ENCODE peak calls at places on chromosome 9, in nine cellular contexts. One of them, this sample, is unnamed. For H3K9me3, the result is how much of the 10 kb centered on the place peaks cover.

GRCh38 chr9:122058707-122059106 is 34.4 kb downstream of the TTLL11 start:
- DNase-seq in AG04450: no peak
- DNase-seq in kidney: no peak
- DNase-seq in IMR-90: no peak
- DNase-seq in A549: no peak
- DNase-seq in heart left ventricle: no peak
- DNase-seq in psoas muscle: no peak
- DNase-seq in Caco-2: no peak
- DNase-seq in GM23248: no peak
- DNase-seq in this sample: no peak

GRCh38 chr9:115758441-115758840 is 395.1 kb upstream of the PAPPA start:
- DNase-seq in kidney: no peak
- DNase-seq in GM23248: no peak
- DNase-seq in Caco-2: no peak
- DNase-seq in IMR-90: no peak
- DNase-seq in A549: no peak
- DNase-seq in heart left ventricle: no peak
- DNase-seq in psoas muscle: no peak
- DNase-seq in AG04450: no peak
- DNase-seq in this sample: no peak

GRCh38 chr9:89366711-89367110 is 48.4 kb downstream of the SECISBP2 start:
- DNase-seq in A549: no peak
- DNase-seq in Caco-2: no peak
- DNase-seq in GM23248: peak
- DNase-seq in psoas muscle: no peak
- DNase-seq in kidney: no peak
- DNase-seq in AG04450: no peak
- DNase-seq in heart left ventricle: no peak
- DNase-seq in IMR-90: no peak
- DNase-seq in this sample: no peak

GRCh38 chr9:124271660-124272059 is 13.9 kb downstream of the NEK6 start:
- DNase-seq in AG04450: no peak
- DNase-seq in Caco-2: no peak
- DNase-seq in A549: no peak
- DNase-seq in GM23248: no peak
- DNase-seq in kidney: no peak
- DNase-seq in IMR-90: no peak
- DNase-seq in heart left ventricle: no peak
- DNase-seq in psoas muscle: no peak
- DNase-seq in this sample: no peak

GRCh38 chr9:125536184-125537152 is 170.5 kb downstream of the MAPKAP1 start:
- DNase-seq in psoas muscle: no peak
- DNase-seq in AG04450: no peak
- DNase-seq in A549: no peak
- DNase-seq in heart left ventricle: no peak
- DNase-seq in IMR-90: no peak
- DNase-seq in GM23248: peak
- DNase-seq in kidney: no peak
- DNase-seq in Caco-2: no peak
- DNase-seq in this sample: no peak

GRCh38 chr9:81619353-81620008 is 69.9 kb downstream of the TLE1 start:
- DNase-seq in psoas muscle: no peak
- DNase-seq in heart left ventricle: no peak
- DNase-seq in A549: no peak
- DNase-seq in GM23248: peak
- DNase-seq in Caco-2: no peak
- DNase-seq in kidney: no peak
- DNase-seq in AG04450: peak
- DNase-seq in IMR-90: peak
- DNase-seq in this sample: no peak

GRCh38 chr9:115930472-115930871 is 223.1 kb upstream of the PAPPA start:
- DNase-seq in A549: no peak
- DNase-seq in Caco-2: no peak
- DNase-seq in heart left ventricle: no peak
- DNase-seq in GM23248: no peak
- DNase-seq in AG04450: no peak
- DNase-seq in psoas muscle: no peak
- DNase-seq in kidney: no peak
- DNase-seq in IMR-90: peak
- DNase-seq in this sample: no peak

GRCh38 chr9:34125681-34126206 is 754 bp downstream of the DCAF12 start:
- DNase-seq in psoas muscle: no peak
- DNase-seq in AG04450: no peak
- DNase-seq in kidney: no peak
- DNase-seq in heart left ventricle: no peak
- DNase-seq in IMR-90: peak
- DNase-seq in A549: peak
- DNase-seq in Caco-2: peak
- DNase-seq in GM23248: peak
- DNase-seq in this sample: no peak

GRCh38 chr9:22158275-22158674 is 149.2 kb upstream of the CDKN2B start:
- DNase-seq in A549: peak
- DNase-seq in psoas muscle: no peak
- DNase-seq in IMR-90: peak
- DNase-seq in Caco-2: no peak
- DNase-seq in kidney: no peak
- DNase-seq in AG04450: no peak
- DNase-seq in heart left ventricle: no peak
- DNase-seq in GM23248: no peak
- DNase-seq in this sample: no peak

GRCh38 chr9:135251331-135251761 is 163.9 kb downstream of the OLFM1 start:
- DNase-seq in AG04450: no peak
- DNase-seq in Caco-2: no peak
- DNase-seq in psoas muscle: peak
- DNase-seq in kidney: peak
- DNase-seq in IMR-90: no peak
- DNase-seq in GM23248: no peak
- DNase-seq in heart left ventricle: peak
- DNase-seq in A549: no peak
- DNase-seq in this sample: no peak

GRCh38 chr9:15612962-15613361 is 60.1 kb downstream of the CCDC171 start:
- DNase-seq in A549: no peak
- DNase-seq in GM23248: no peak
- DNase-seq in Caco-2: no peak
- DNase-seq in IMR-90: no peak
- DNase-seq in kidney: no peak
- DNase-seq in AG04450: no peak
- DNase-seq in psoas muscle: no peak
- DNase-seq in heart left ventricle: no peak
- DNase-seq in this sample: no peak

GRCh38 chr9:75167281-75167680 is 79.0 kb downstream of the OSTF1 start:
- DNase-seq in IMR-90: no peak
- DNase-seq in GM23248: no peak
- DNase-seq in A549: no peak
- DNase-seq in heart left ventricle: no peak
- DNase-seq in kidney: no peak
- DNase-seq in AG04450: no peak
- DNase-seq in psoas muscle: no peak
- DNase-seq in Caco-2: no peak
- DNase-seq in this sample: no peak

GRCh38 chr9:108743901-108744371 is 111.8 kb downstream of the ACTL7B start:
- DNase-seq in IMR-90: no peak
- DNase-seq in kidney: no peak
- DNase-seq in A549: peak
- DNase-seq in Caco-2: peak
- DNase-seq in heart left ventricle: no peak
- DNase-seq in AG04450: no peak
- DNase-seq in GM23248: peak
- DNase-seq in psoas muscle: no peak
- DNase-seq in this sample: no peak

GRCh38 chr9:33170464-33171156 is 3.5 kb upstream of the B4GALT1 start:
- DNase-seq in Caco-2: peak
- DNase-seq in heart left ventricle: peak
- DNase-seq in AG04450: no peak
- DNase-seq in GM23248: peak
- DNase-seq in A549: peak
- DNase-seq in psoas muscle: peak
- DNase-seq in kidney: peak
- DNase-seq in IMR-90: no peak
- DNase-seq in this sample: peak

GRCh38 chr9:117772960-117773359 is 68.8 kb downstream of the TLR4 start:
- DNase-seq in AG04450: no peak
- DNase-seq in A549: no peak
- DNase-seq in IMR-90: no peak
- DNase-seq in GM23248: peak
- DNase-seq in psoas muscle: peak
- DNase-seq in heart left ventricle: no peak
- DNase-seq in Caco-2: no peak
- DNase-seq in kidney: no peak
- DNase-seq in this sample: no peak

GRCh38 chr9:134909511-134910105 is 8.1 kb downstream of the FCN1 start:
- DNase-seq in AG04450: no peak
- DNase-seq in kidney: no peak
- DNase-seq in psoas muscle: no peak
- DNase-seq in A549: no peak
- DNase-seq in heart left ventricle: no peak
- DNase-seq in Caco-2: no peak
- DNase-seq in GM23248: no peak
- DNase-seq in IMR-90: no peak
- DNase-seq in this sample: peak

GRCh38 chr9:10268500-10269485 is 344.0 kb downstream of the PTPRD start:
- DNase-seq in heart left ventricle: no peak
- DNase-seq in IMR-90: peak
- DNase-seq in GM23248: peak
- DNase-seq in psoas muscle: no peak
- DNase-seq in Caco-2: peak
- DNase-seq in AG04450: no peak
- DNase-seq in kidney: no peak
- DNase-seq in A549: peak
- DNase-seq in this sample: peak

GRCh38 chr9:33628865-33629410 is 104.9 kb downstream of the ANKRD18B start:
- DNase-seq in AG04450: no peak
- DNase-seq in GM23248: no peak
- DNase-seq in IMR-90: no peak
- DNase-seq in heart left ventricle: no peak
- DNase-seq in Caco-2: no peak
- DNase-seq in psoas muscle: no peak
- DNase-seq in kidney: no peak
- DNase-seq in A549: no peak
- DNase-seq in this sample: no peak

GRCh38 chr9:13386324-13386723 is 106.8 kb upstream of the MPDZ start:
- DNase-seq in kidney: no peak
- DNase-seq in AG04450: no peak
- DNase-seq in heart left ventricle: no peak
- DNase-seq in IMR-90: no peak
- DNase-seq in psoas muscle: no peak
- DNase-seq in A549: no peak
- DNase-seq in GM23248: no peak
- DNase-seq in Caco-2: no peak
- DNase-seq in this sample: no peak
- H3K9me3 ChIP-seq in kidney: under half
- H3K9me3 ChIP-seq in AG04450: under half
- H3K9me3 ChIP-seq in heart left ventricle: under half
- H3K9me3 ChIP-seq in IMR-90: under half
- H3K9me3 ChIP-seq in psoas muscle: under half
- H3K9me3 ChIP-seq in A549: under half
- H3K9me3 ChIP-seq in GM23248: under half
- H3K9me3 ChIP-seq in Caco-2: under half
- H3K9me3 ChIP-seq in this sample: under half

DNA sequence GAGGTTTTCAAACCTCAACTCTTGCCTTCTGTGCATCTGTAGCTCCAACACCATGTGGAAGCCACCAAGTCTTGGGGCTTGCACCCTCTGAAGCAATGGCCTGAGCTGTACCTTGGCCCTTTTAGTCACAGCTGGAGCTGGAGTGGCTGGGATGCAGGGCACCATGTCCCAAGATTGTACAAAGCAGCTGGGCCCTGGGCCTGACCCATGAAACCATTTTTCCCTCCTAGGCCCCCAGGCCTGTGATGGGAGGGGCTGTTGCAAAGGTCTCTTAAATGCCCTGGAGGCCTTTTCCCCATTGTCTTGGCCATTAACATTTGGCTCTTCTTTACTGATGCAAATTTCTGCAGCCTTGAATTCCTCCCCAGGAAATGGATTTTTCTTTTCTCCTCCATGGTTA is 11.8 kb upstream of the ENTREP1 start:
- DNase-seq in GM23248: no peak
- DNase-seq in AG04450: no peak
- DNase-seq in Caco-2: no peak
- DNase-seq in IMR-90: no peak
- DNase-seq in psoas muscle: no peak
- DNase-seq in kidney: no peak
- DNase-seq in A549: no peak
- DNase-seq in heart left ventricle: no peak
- DNase-seq in this sample: no peak
- H3K9me3 ChIP-seq in GM23248: under half
- H3K9me3 ChIP-seq in AG04450: under half
- H3K9me3 ChIP-seq in Caco-2: under half
- H3K9me3 ChIP-seq in IMR-90: under half
- H3K9me3 ChIP-seq in psoas muscle: under half
- H3K9me3 ChIP-seq in kidney: under half
- H3K9me3 ChIP-seq in A549: under half
- H3K9me3 ChIP-seq in heart left ventricle: under half
- H3K9me3 ChIP-seq in this sample: under half

GRCh38 chr9:2311920-2312319 is 296.8 kb downstream of the SMARCA2 start:
- DNase-seq in A549: no peak
- DNase-seq in GM23248: no peak
- DNase-seq in heart left ventricle: no peak
- DNase-seq in IMR-90: no peak
- DNase-seq in kidney: no peak
- DNase-seq in Caco-2: no peak
- DNase-seq in AG04450: no peak
- DNase-seq in psoas muscle: no peak
- DNase-seq in this sample: no peak
- H3K9me3 ChIP-seq in A549: under half
- H3K9me3 ChIP-seq in GM23248: under half
- H3K9me3 ChIP-seq in heart left ventricle: half or more
- H3K9me3 ChIP-seq in IMR-90: under half
- H3K9me3 ChIP-seq in kidney: under half
- H3K9me3 ChIP-seq in Caco-2: under half
- H3K9me3 ChIP-seq in AG04450: under half
- H3K9me3 ChIP-seq in psoas muscle: under half
- H3K9me3 ChIP-seq in this sample: under half

GRCh38 chr9:95953986-95954385 is 78.5 kb downstream of the ERCC6L2 start:
- DNase-seq in A549: no peak
- DNase-seq in Caco-2: no peak
- DNase-seq in heart left ventricle: no peak
- DNase-seq in AG04450: no peak
- DNase-seq in psoas muscle: no peak
- DNase-seq in IMR-90: no peak
- DNase-seq in kidney: no peak
- DNase-seq in GM23248: no peak
- DNase-seq in this sample: no peak
- H3K9me3 ChIP-seq in A549: under half
- H3K9me3 ChIP-seq in Caco-2: under half
- H3K9me3 ChIP-seq in heart left ventricle: under half
- H3K9me3 ChIP-seq in AG04450: under half
- H3K9me3 ChIP-seq in psoas muscle: under half
- H3K9me3 ChIP-seq in IMR-90: under half
- H3K9me3 ChIP-seq in kidney: under half
- H3K9me3 ChIP-seq in GM23248: under half
- H3K9me3 ChIP-seq in this sample: under half

This sample was measured in right lobe of liver.